ENCODE peak calls at places on chromosomes 13 and 19, in eight cellular contexts. E, X, K, I, C, Q, F and D are unnamed samples.

GRCh38 chr19:35073941-35074340 is 32.4 kb downstream of the HPN start:
- DNase-seq in E (no peak), X (no peak), K (no peak), I (no peak), C (no peak), Q (no peak), F (no peak), D (no peak)

GRCh38 chr19:48458016-48458415 is 2.6 kb downstream of the KCNJ14 start:
- DNase-seq in E (no peak), X (peak), K (no peak), I (no peak), C (no peak), Q (no peak), F (no peak), D (no peak)

GRCh38 chr13:100987993-100988392 is 313.4 kb upstream of the TMTC4 start:
- DNase-seq in E (peak), X (no peak), K (peak), I (no peak), C (no peak), Q (no peak), F (no peak), D (no peak)

GRCh38 chr19:632228-633067 is 889 bp downstream of the POLRMT start:
- DNase-seq in E (peak), X (peak), K (peak), I (peak), C (no peak), Q (peak), F (no peak), D (no peak)

GRCh38 chr13:87677043-87677333 is 5.8 kb downstream of the SLITRK5 start:
- DNase-seq in E (no peak), X (no peak), K (no peak), I (no peak), C (no peak), Q (no peak), F (no peak), D (no peak)

GRCh38 chr13:53189162-53189561 is 160.5 kb downstream of the OLFM4 start:
- DNase-seq in E (no peak), X (peak), K (no peak), I (no peak), C (no peak), Q (no peak), F (no peak), D (no peak)

GRCh38 chr13:104987621-104988020 is 1547.8 kb downstream of the EFNB2 start:
- DNase-seq in E (no peak), X (no peak), K (no peak), I (no peak), C (no peak), Q (no peak), F (no peak), D (no peak)

GRCh38 chr19:49690656-49691242 is at the start of gene CPT1C:
- DNase-seq in E (peak), X (peak), K (peak), I (no peak), C (peak), Q (peak), F (peak), D (no peak)

GRCh38 chr19:7874080-7874856 is at the start of gene PRR36:
- DNase-seq in E (peak), X (no peak), K (no peak), I (peak), C (no peak), Q (no peak), F (peak), D (no peak)

GRCh38 chr13:113653264-113654174 is 4.5 kb downstream of the ATP4B start:
- DNase-seq in E (no peak), X (no peak), K (no peak), I (no peak), C (peak), Q (peak), F (no peak), D (no peak)

GRCh38 chr19:49335071-49335783 is at the start of gene CD37:
- DNase-seq in E (no peak), X (peak), K (no peak), I (no peak), C (no peak), Q (peak), F (no peak), D (no peak)

GRCh38 chr19:11064831-11065303 is 24.4 kb upstream of the LDLR start:
- DNase-seq in E (peak), X (no peak), K (no peak), I (no peak), C (no peak), Q (no peak), F (no peak), D (no peak)

GRCh38 chr19:39335168-39335567 is 675 bp downstream of the GMFG start:
- DNase-seq in E (no peak), X (peak), K (no peak), I (no peak), C (no peak), Q (no peak), F (no peak), D (no peak)

GRCh38 chr19:343451-343931 is 1.1 kb downstream of the MIER2 start:
- DNase-seq in E (no peak), X (no peak), K (no peak), I (peak), C (no peak), Q (no peak), F (no peak), D (no peak)

GRCh38 chr19:13156968-13157882 is 7.0 kb downstream of the IER2 start:
- DNase-seq in E (no peak), X (peak), K (no peak), I (no peak), C (no peak), Q (peak), F (no peak), D (no peak)

GRCh38 chr19:6501740-6502648 is at the start of gene TUBB4A:
- DNase-seq in E (peak), X (peak), K (no peak), I (no peak), C (peak), Q (peak), F (no peak), D (no peak)

GRCh38 chr19:4347521-4347920 is 4.2 kb downstream of the MPND start:
- DNase-seq in E (no peak), X (no peak), K (no peak), I (no peak), C (no peak), Q (no peak), F (no peak), D (no peak)

GRCh38 chr19:16456652-16457194 is 15.0 kb downstream of the EPS15L1 start:
- DNase-seq in E (no peak), X (no peak), K (no peak), I (peak), C (no peak), Q (no peak), F (no peak), D (no peak)

GRCh38 chr19:13794388-13794751 is 873 bp upstream of the ZSWIM4 start:
- DNase-seq in E (no peak), X (no peak), K (peak), I (peak), C (peak), Q (peak), F (peak), D (no peak)

GRCh38 chr13:30855569-30855968 is 50.5 kb upstream of the MEDAG start:
- DNase-seq in E (no peak), X (no peak), K (no peak), I (no peak), C (no peak), Q (no peak), F (no peak), D (no peak)

GRCh38 chr13:38883783-38884182 is 106.8 kb downstream of the STOML3 start:
- DNase-seq in E (no peak), X (no peak), K (peak), I (no peak), C (no peak), Q (no peak), F (no peak), D (no peak)

GRCh38 chr19:33193864-33194362 is at the start of gene LRP3:
- DNase-seq in E (peak), X (peak), K (no peak), I (no peak), C (peak), Q (peak), F (no peak), D (no peak)

GRCh38 chr13:57624565-57625435 is 6.7 kb upstream of the PCDH17 start:
- DNase-seq in E (peak), X (peak), K (peak), I (no peak), C (no peak), Q (peak), F (peak), D (peak)

GRCh38 chr13:38483623-38484022 is 134.0 kb downstream of the UFM1 start:
- DNase-seq in E (no peak), X (peak), K (no peak), I (no peak), C (no peak), Q (no peak), F (no peak), D (no peak)

GRCh38 chr19:17234911-17235617 is 9.0 kb downstream of the OCEL1 start:
- DNase-seq in E (peak), X (peak), K (peak), I (peak), C (peak), Q (peak), F (no peak), D (no peak)

GRCh38 chr13:59691501-59692066 is 472.1 kb downstream of the DIAPH3 start:
- DNase-seq in E (no peak), X (no peak), K (no peak), I (no peak), C (no peak), Q (no peak), F (no peak), D (no peak)

GRCh38 chr19:19042732-19043274 is 9.4 kb downstream of the ARMC6 start:
- DNase-seq in E (no peak), X (no peak), K (no peak), I (peak), C (no peak), Q (no peak), F (no peak), D (no peak)

GRCh38 chr13:45370922-45371406 is 30.0 kb upstream of the TPT1 start:
- DNase-seq in E (peak), X (peak), K (peak), I (peak), C (peak), Q (peak), F (peak), D (peak)

GRCh38 chr13:50991624-50992610 is 82.3 kb downstream of the RNASEH2B start:
- DNase-seq in E (no peak), X (peak), K (no peak), I (no peak), C (peak), Q (no peak), F (no peak), D (no peak)

GRCh38 chr13:71477735-71478134 is 389.3 kb downstream of the DACH1 start:
- DNase-seq in E (no peak), X (no peak), K (no peak), I (no peak), C (no peak), Q (no peak), F (no peak), D (no peak)

GRCh38 chr13:23349127-23349897 is 84.2 kb downstream of the SACS start:
- DNase-seq in E (no peak), X (no peak), K (no peak), I (no peak), C (no peak), Q (no peak), F (no peak), D (no peak)

GRCh38 chr13:66657165-66657895 is 572.8 kb downstream of the PCDH9 start:
- DNase-seq in E (no peak), X (no peak), K (peak), I (peak), C (peak), Q (no peak), F (peak), D (peak)

GRCh38 chr19:45819769-45820168 is 4.7 kb upstream of the RSPH6A start:
- DNase-seq in E (no peak), X (no peak), K (no peak), I (no peak), C (no peak), Q (no peak), F (no peak), D (no peak)
- TF ChIP-seq CTCF in E (no peak), X (no peak), K (no peak), I (no peak), C (no peak), Q (no peak), F (no peak), D (no peak)

GRCh38 chr13:33174491-33174890 is 111.1 kb downstream of the STARD13 start:
- DNase-seq in E (no peak), X (no peak), K (no peak), I (no peak), C (no peak), Q (no peak), F (no peak), D (no peak)
- H3K4me3 ChIP-seq in E (no peak), X (no peak), K (no peak), I (no peak), C (no peak), Q (no peak), F (no peak), D (no peak)

DNA sequence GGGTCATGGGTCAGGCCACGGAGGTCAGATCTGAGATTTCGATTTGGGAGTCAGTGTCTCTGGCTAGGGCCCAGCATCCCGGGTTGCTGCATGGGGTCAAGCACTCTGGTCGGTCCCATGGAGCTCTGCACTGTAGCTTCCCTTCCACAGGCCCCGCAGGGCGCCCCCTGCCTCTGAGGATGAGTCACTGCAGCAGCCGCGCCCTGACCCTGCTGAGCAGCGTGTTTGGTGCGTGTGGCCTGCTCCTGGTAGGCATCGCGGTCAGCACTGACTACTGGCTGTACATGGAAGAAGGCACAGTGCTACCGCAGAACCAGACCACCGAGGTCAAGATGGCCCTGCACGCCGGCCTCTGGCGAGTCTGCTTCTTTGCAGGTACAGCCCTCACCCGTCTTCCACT is 3.6 kb downstream of the CACNG7 start:
- DNase-seq in E (no peak), X (peak), K (no peak), I (no peak), C (no peak), Q (no peak), F (no peak), D (no peak)
- TF ChIP-seq CTCF in E (peak), X (peak), K (peak), I (peak), C (no peak), Q (no peak), F (no peak), D (no peak)

DNA sequence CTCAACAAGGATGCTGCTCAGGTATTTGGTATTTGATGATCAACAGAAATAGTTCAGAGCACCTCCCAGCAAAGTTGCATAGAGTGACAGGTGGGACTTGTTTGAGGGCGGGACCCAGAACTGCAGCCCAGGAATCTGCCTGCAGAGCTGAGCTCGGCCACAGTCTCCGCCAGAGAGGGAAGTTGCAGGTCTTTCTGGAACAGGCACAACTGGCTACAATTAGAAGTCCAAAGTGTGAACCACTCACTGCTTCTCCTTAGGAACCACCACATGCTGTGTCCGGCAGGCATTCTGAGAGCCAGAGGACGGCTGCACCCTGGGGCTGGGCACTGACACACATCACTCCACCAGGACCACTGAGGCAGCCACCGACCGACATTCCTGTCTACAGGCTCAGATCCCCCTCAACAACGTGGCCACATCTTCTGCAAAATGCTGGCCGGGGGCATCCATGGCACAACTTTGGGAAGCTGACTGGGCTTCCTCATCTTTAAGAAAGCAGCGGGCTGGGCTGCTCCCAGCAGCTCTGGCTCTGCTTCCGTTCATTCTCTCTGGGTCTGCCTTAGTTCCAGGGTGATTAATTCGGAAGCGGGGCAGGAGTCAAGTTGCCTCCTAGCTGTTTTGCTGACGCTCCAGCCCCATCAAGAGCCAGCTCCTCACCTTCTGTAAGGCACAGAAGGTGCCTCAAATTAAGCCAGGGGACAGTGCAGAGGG is 918 bp downstream of the SLC15A1 start:
- DNase-seq in E (peak), X (no peak), K (no peak), I (peak), C (no peak), Q (peak), F (no peak), D (no peak)
- H3K4me3 ChIP-seq in E (no peak), X (no peak), K (peak), I (peak), C (peak), Q (no peak), F (no peak), D (peak)

GRCh38 chr19:9883231-9883758 is 48.2 kb downstream of the PIN1 start:
- DNase-seq in E (no peak), X (no peak), K (no peak), I (peak), C (no peak), Q (no peak), F (no peak), D (no peak)

GRCh38 chr19:9883764-9884163 is 48.6 kb downstream of the PIN1 start:
- DNase-seq in E (no peak), X (no peak), K (no peak), I (no peak), C (no peak), Q (no peak), F (no peak), D (no peak)

GRCh38 chr19:9881720-9882119 is 46.6 kb downstream of the PIN1 start:
- DNase-seq in E (no peak), X (no peak), K (no peak), I (no peak), C (no peak), Q (peak), F (no peak), D (no peak)

GRCh38 chr19:9885077-9885552 is 50.0 kb downstream of the PIN1 start:
- DNase-seq in E (no peak), X (no peak), K (peak), I (no peak), C (peak), Q (no peak), F (peak), D (no peak)
- TF ChIP-seq CTCF in E (peak), X (no peak), K (peak), I (peak), C (peak), Q (no peak), F (no peak), D (no peak)

DNA sequence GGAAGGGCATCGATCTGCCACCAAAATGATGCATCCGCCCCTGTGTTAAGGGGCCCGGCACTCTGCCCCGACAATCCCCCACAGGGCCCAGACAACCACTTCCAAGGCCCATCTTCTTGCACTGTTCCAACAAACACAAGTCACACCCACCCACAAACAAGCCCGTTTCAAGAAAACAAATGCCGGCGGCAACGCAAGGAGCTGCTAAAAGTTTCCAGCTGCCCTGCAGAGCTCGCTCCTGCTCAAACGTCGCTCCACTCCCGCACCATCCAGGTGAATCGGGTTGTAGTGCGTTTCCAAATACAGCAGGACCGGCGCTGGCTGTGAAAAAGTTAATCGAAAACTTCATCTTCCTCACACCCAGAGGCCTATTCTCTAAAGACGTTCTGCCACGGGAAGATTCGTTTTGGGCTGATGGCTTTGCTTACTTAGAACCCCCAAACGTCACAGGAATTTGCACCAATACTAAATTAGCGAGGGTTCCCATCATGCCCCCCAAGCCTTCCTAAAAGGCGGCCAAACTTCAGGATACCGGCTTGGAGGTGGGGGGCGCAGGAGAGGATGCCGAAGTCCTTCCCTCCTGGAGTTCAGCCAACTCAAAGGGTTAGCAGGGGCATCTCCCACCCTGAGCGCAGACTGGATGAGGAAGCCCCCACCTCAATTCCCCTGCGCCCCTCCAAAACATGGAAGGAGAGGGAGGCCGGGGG is 107.4 kb upstream of the DOCK9 start:
- DNase-seq in E (peak), X (no peak), K (no peak), I (no peak), C (no peak), Q (no peak), F (no peak), D (no peak)
- H3K4me3 ChIP-seq in E (peak), X (no peak), K (peak), I (peak), C (peak), Q (peak), F (peak), D (peak)